ENCODE peak calls at places on chromosomes 5 and 9, in ten cellular contexts. One of them, this sample, is unnamed.
A peak's percentile ranks its signal among the peaks of the same experiment; 100 is the strongest.

GRCh38 chr9:18320046-18320445 is 153.9 kb upstream of the ADAMTSL1 start:
- DNase-seq in activated CD4-positive, alpha-beta T cell treated with anti-CD3 and anti-CD28 coated beads, Interleukin-2, amount 50 U/mL, for 48 hours: no peak
- DNase-seq in hepatocyte: no peak
- DNase-seq in sigmoid colon: no peak
- DNase-seq in iris pigment epithelial cell: no peak
- DNase-seq in kidney tubule cell: no peak
- DNase-seq in germinal center: no peak
- DNase-seq in NCI-H460: no peak
- DNase-seq in MM.1S: no peak
- DNase-seq in NCI-H748 treated with DMSO at 0.1 percent for 48 hours: no peak
- DNase-seq in this sample: no peak

GRCh38 chr9:88535932-88536324 is 950 bp downstream of the NXNL2 start:
- DNase-seq in activated CD4-positive, alpha-beta T cell treated with anti-CD3 and anti-CD28 coated beads, Interleukin-2, amount 50 U/mL, for 48 hours: no peak
- DNase-seq in hepatocyte: no peak
- DNase-seq in sigmoid colon: peak; percentile 76
- DNase-seq in iris pigment epithelial cell: peak; percentile 32
- DNase-seq in kidney tubule cell: peak; percentile 68
- DNase-seq in germinal center: no peak
- DNase-seq in NCI-H460: no peak
- DNase-seq in MM.1S: no peak
- DNase-seq in NCI-H748 treated with DMSO at 0.1 percent for 48 hours: no peak
- DNase-seq in this sample: peak; percentile 26

GRCh38 chr9:36187414-36187813 is 3.3 kb upstream of the CLTA start:
- DNase-seq in activated CD4-positive, alpha-beta T cell treated with anti-CD3 and anti-CD28 coated beads, Interleukin-2, amount 50 U/mL, for 48 hours: no peak
- DNase-seq in hepatocyte: no peak
- DNase-seq in sigmoid colon: no peak
- DNase-seq in iris pigment epithelial cell: peak; percentile 91
- DNase-seq in kidney tubule cell: peak; percentile 97
- DNase-seq in germinal center: no peak
- DNase-seq in NCI-H460: no peak
- DNase-seq in MM.1S: peak; percentile 31
- DNase-seq in NCI-H748 treated with DMSO at 0.1 percent for 48 hours: no peak
- DNase-seq in this sample: peak; percentile 93

GRCh38 chr5:76472338-76473336 is 69.6 kb downstream of the IQGAP2 start:
- DNase-seq in activated CD4-positive, alpha-beta T cell treated with anti-CD3 and anti-CD28 coated beads, Interleukin-2, amount 50 U/mL, for 48 hours: peak; percentile 39
- DNase-seq in hepatocyte: no peak
- DNase-seq in sigmoid colon: no peak
- DNase-seq in iris pigment epithelial cell: peak; percentile 50
- DNase-seq in kidney tubule cell: no peak
- DNase-seq in germinal center: no peak
- DNase-seq in NCI-H460: no peak
- DNase-seq in MM.1S: no peak
- DNase-seq in NCI-H748 treated with DMSO at 0.1 percent for 48 hours: no peak
- DNase-seq in this sample: no peak

GRCh38 chr9:69975681-69976080 is 68.0 kb upstream of the MAMDC2 start:
- DNase-seq in activated CD4-positive, alpha-beta T cell treated with anti-CD3 and anti-CD28 coated beads, Interleukin-2, amount 50 U/mL, for 48 hours: no peak
- DNase-seq in hepatocyte: no peak
- DNase-seq in sigmoid colon: no peak
- DNase-seq in iris pigment epithelial cell: peak; percentile 58
- DNase-seq in kidney tubule cell: peak; percentile 35
- DNase-seq in germinal center: no peak
- DNase-seq in NCI-H460: no peak
- DNase-seq in MM.1S: no peak
- DNase-seq in NCI-H748 treated with DMSO at 0.1 percent for 48 hours: no peak
- DNase-seq in this sample: peak; percentile 80

GRCh38 chr9:137300607-137301085 is 1.4 kb downstream of the NRARP start:
- DNase-seq in activated CD4-positive, alpha-beta T cell treated with anti-CD3 and anti-CD28 coated beads, Interleukin-2, amount 50 U/mL, for 48 hours: no peak
- DNase-seq in hepatocyte: peak; percentile 47
- DNase-seq in sigmoid colon: no peak
- DNase-seq in iris pigment epithelial cell: peak; percentile 69
- DNase-seq in kidney tubule cell: no peak
- DNase-seq in germinal center: no peak
- DNase-seq in NCI-H460: no peak
- DNase-seq in MM.1S: no peak
- DNase-seq in NCI-H748 treated with DMSO at 0.1 percent for 48 hours: peak; percentile 53
- DNase-seq in this sample: no peak

GRCh38 chr5:14965815-14966214 is 94.2 kb upstream of the ANKH start:
- DNase-seq in activated CD4-positive, alpha-beta T cell treated with anti-CD3 and anti-CD28 coated beads, Interleukin-2, amount 50 U/mL, for 48 hours: no peak
- DNase-seq in hepatocyte: no peak
- DNase-seq in sigmoid colon: no peak
- DNase-seq in iris pigment epithelial cell: no peak
- DNase-seq in kidney tubule cell: no peak
- DNase-seq in germinal center: no peak
- DNase-seq in NCI-H460: no peak
- DNase-seq in MM.1S: no peak
- DNase-seq in NCI-H748 treated with DMSO at 0.1 percent for 48 hours: no peak
- DNase-seq in this sample: no peak

GRCh38 chr9:133759146-133759900 is 21.2 kb upstream of the SARDH start:
- DNase-seq in activated CD4-positive, alpha-beta T cell treated with anti-CD3 and anti-CD28 coated beads, Interleukin-2, amount 50 U/mL, for 48 hours: no peak
- DNase-seq in hepatocyte: peak; percentile 3
- DNase-seq in sigmoid colon: peak; percentile 68
- DNase-seq in iris pigment epithelial cell: peak; percentile 39
- DNase-seq in kidney tubule cell: no peak
- DNase-seq in germinal center: no peak
- DNase-seq in NCI-H460: no peak
- DNase-seq in MM.1S: no peak
- DNase-seq in NCI-H748 treated with DMSO at 0.1 percent for 48 hours: no peak
- DNase-seq in this sample: no peak

GRCh38 chr5:12683249-12683648 is 779.0 kb upstream of the CTNND2 start:
- DNase-seq in activated CD4-positive, alpha-beta T cell treated with anti-CD3 and anti-CD28 coated beads, Interleukin-2, amount 50 U/mL, for 48 hours: no peak
- DNase-seq in hepatocyte: no peak
- DNase-seq in sigmoid colon: no peak
- DNase-seq in iris pigment epithelial cell: no peak
- DNase-seq in kidney tubule cell: no peak
- DNase-seq in germinal center: no peak
- DNase-seq in NCI-H460: no peak
- DNase-seq in MM.1S: no peak
- DNase-seq in NCI-H748 treated with DMSO at 0.1 percent for 48 hours: no peak
- DNase-seq in this sample: no peak

GRCh38 chr5:125043781-125044391 is 297.4 kb upstream of the ZNF608 start:
- DNase-seq in activated CD4-positive, alpha-beta T cell treated with anti-CD3 and anti-CD28 coated beads, Interleukin-2, amount 50 U/mL, for 48 hours: no peak
- DNase-seq in hepatocyte: peak; percentile 21
- DNase-seq in sigmoid colon: no peak
- DNase-seq in iris pigment epithelial cell: peak; percentile 88
- DNase-seq in kidney tubule cell: peak; percentile 96
- DNase-seq in germinal center: no peak
- DNase-seq in NCI-H460: no peak
- DNase-seq in MM.1S: no peak
- DNase-seq in NCI-H748 treated with DMSO at 0.1 percent for 48 hours: no peak
- DNase-seq in this sample: peak; percentile 94

GRCh38 chr9:79129865-79130480 is 441.8 kb upstream of the TLE4 start:
- DNase-seq in activated CD4-positive, alpha-beta T cell treated with anti-CD3 and anti-CD28 coated beads, Interleukin-2, amount 50 U/mL, for 48 hours: peak; percentile 39
- DNase-seq in hepatocyte: peak; percentile 76
- DNase-seq in sigmoid colon: no peak
- DNase-seq in iris pigment epithelial cell: peak; percentile 58
- DNase-seq in kidney tubule cell: peak; percentile 46
- DNase-seq in germinal center: peak; percentile 7
- DNase-seq in NCI-H460: peak; percentile 54
- DNase-seq in MM.1S: peak; percentile 27
- DNase-seq in NCI-H748 treated with DMSO at 0.1 percent for 48 hours: peak; percentile 45
- DNase-seq in this sample: peak; percentile 30